ENCODE peak calls at places on chromosomes 5 and 9, in four cellular contexts. One of them, this sample, is unnamed.

GRCh38 chr9:89679006-89679395 is 74.2 kb downstream of the GADD45G start:
- DNase-seq in EH: no peak
- DNase-seq in sciatic nerve: no peak
- DNase-seq in frontal cortex: no peak
- DNase-seq in this sample: no peak

GRCh38 chr5:180811623-180812119 is 9.1 kb upstream of the MGAT1 start:
- DNase-seq in EH: no peak
- DNase-seq in sciatic nerve: no peak
- DNase-seq in frontal cortex: no peak
- DNase-seq in this sample: no peak

GRCh38 chr9:83933804-83934203 is 12.6 kb upstream of the KIF27 start:
- DNase-seq in EH: peak
- DNase-seq in sciatic nerve: no peak
- DNase-seq in frontal cortex: no peak
- DNase-seq in this sample: no peak

GRCh38 chr9:133716564-133717112 is 21.5 kb downstream of the SARDH start:
- DNase-seq in EH: no peak
- DNase-seq in sciatic nerve: peak
- DNase-seq in frontal cortex: no peak
- DNase-seq in this sample: no peak

GRCh38 chr5:125311743-125312142 is 565.3 kb upstream of the ZNF608 start:
- DNase-seq in EH: peak
- DNase-seq in sciatic nerve: no peak
- DNase-seq in frontal cortex: no peak
- DNase-seq in this sample: peak

GRCh38 chr9:85858351-85858750 is 82.6 kb upstream of the NAA35 start:
- DNase-seq in EH: no peak
- DNase-seq in sciatic nerve: no peak
- DNase-seq in frontal cortex: no peak
- DNase-seq in this sample: no peak

GRCh38 chr5:32047056-32047455 is 127.1 kb downstream of the GOLPH3 start:
- DNase-seq in EH: peak
- DNase-seq in sciatic nerve: no peak
- DNase-seq in frontal cortex: no peak
- DNase-seq in this sample: no peak

GRCh38 chr5:34827594-34828506 is 11.1 kb upstream of the TTC23L start:
- DNase-seq in EH: no peak
- DNase-seq in sciatic nerve: no peak
- DNase-seq in frontal cortex: no peak
- DNase-seq in this sample: no peak

GRCh38 chr5:32443541-32444190 is 874 bp downstream of the ZFR start:
- DNase-seq in EH: peak
- DNase-seq in sciatic nerve: peak
- DNase-seq in frontal cortex: peak
- DNase-seq in this sample: peak

GRCh38 chr9:27145143-27145542 is 36.1 kb downstream of the TEK start:
- DNase-seq in EH: no peak
- DNase-seq in sciatic nerve: no peak
- DNase-seq in frontal cortex: no peak
- DNase-seq in this sample: no peak

GRCh38 chr5:103573411-103573810 is 10.8 kb upstream of the NUDT12 start:
- DNase-seq in EH: no peak
- DNase-seq in sciatic nerve: no peak
- DNase-seq in frontal cortex: no peak
- DNase-seq in this sample: no peak

GRCh38 chr5:173243215-173243614 is 8.2 kb upstream of the NKX2-5 start:
- DNase-seq in EH: no peak
- DNase-seq in sciatic nerve: no peak
- DNase-seq in frontal cortex: no peak
- DNase-seq in this sample: no peak

GRCh38 chr9:20630241-20630943 is 8.1 kb upstream of the MLLT3 start:
- DNase-seq in EH: peak
- DNase-seq in sciatic nerve: no peak
- DNase-seq in frontal cortex: no peak
- DNase-seq in this sample: no peak

GRCh38 chr9:93118863-93119702 is 15.0 kb downstream of the NINJ1 start:
- DNase-seq in EH: no peak
- DNase-seq in sciatic nerve: peak
- DNase-seq in frontal cortex: no peak
- DNase-seq in this sample: peak

GRCh38 chr9:3893519-3893918 is 367.7 kb upstream of the RFX3 start:
- DNase-seq in EH: no peak
- DNase-seq in sciatic nerve: no peak
- DNase-seq in frontal cortex: no peak
- DNase-seq in this sample: no peak

GRCh38 chr9:120985759-120986353 is 59.3 kb upstream of the TRAF1 start:
- DNase-seq in EH: peak
- DNase-seq in sciatic nerve: no peak
- DNase-seq in frontal cortex: peak
- DNase-seq in this sample: no peak

GRCh38 chr5:116441223-116441622 is 133.4 kb downstream of the SEMA6A start:
- DNase-seq in EH: no peak
- DNase-seq in sciatic nerve: no peak
- DNase-seq in frontal cortex: no peak
- DNase-seq in this sample: no peak

GRCh38 chr5:92944337-92944736 is 636.7 kb downstream of the NR2F1-AS1 start:
- DNase-seq in EH: no peak
- DNase-seq in sciatic nerve: no peak
- DNase-seq in frontal cortex: no peak
- DNase-seq in this sample: no peak

GRCh38 chr5:109986726-109987125 is 297.0 kb downstream of the MAN2A1 start:
- DNase-seq in EH: no peak
- DNase-seq in sciatic nerve: no peak
- DNase-seq in frontal cortex: no peak
- DNase-seq in this sample: no peak

GRCh38 chr9:114722363-114722695 is 40.3 kb upstream of the TEX48 start:
- DNase-seq in EH: no peak
- DNase-seq in sciatic nerve: no peak
- DNase-seq in frontal cortex: no peak
- DNase-seq in this sample: no peak

GRCh38 chr5:69414885-69415583 is at the start of gene MARVELD2:
- DNase-seq in EH: peak
- DNase-seq in sciatic nerve: peak
- DNase-seq in frontal cortex: peak
- DNase-seq in this sample: peak

GRCh38 chr5:10832421-10832820 is 71.4 kb upstream of the DAP start:
- DNase-seq in EH: peak
- DNase-seq in sciatic nerve: no peak
- DNase-seq in frontal cortex: no peak
- DNase-seq in this sample: no peak

GRCh38 chr5:36054646-36055045 is 12.0 kb downstream of the UGT3A2 start:
- DNase-seq in EH: no peak
- DNase-seq in sciatic nerve: no peak
- DNase-seq in frontal cortex: no peak
- DNase-seq in this sample: no peak

GRCh38 chr9:79116064-79116463 is 455.7 kb upstream of the TLE4 start:
- DNase-seq in EH: no peak
- DNase-seq in sciatic nerve: no peak
- DNase-seq in frontal cortex: no peak
- DNase-seq in this sample: no peak

GRCh38 chr5:103476776-103477175 is 85.8 kb downstream of the NUDT12 start:
- DNase-seq in EH: no peak
- DNase-seq in sciatic nerve: no peak
- DNase-seq in frontal cortex: no peak
- DNase-seq in this sample: no peak